ENCODE peak calls at places on chromosomes 1 and 21, in ten cellular contexts. A is stomach, V is vagina, K is fibroblast of lung, B is Karpas-422, F is iPS DF 6.9, L is lung, Q is GM23338, Y is ovary, X is GM23248. I is an unnamed sample. For H3K4me1, the result is how much of the 10 kb centered on the place peaks cover.

GRCh38 chr1:17591814-17592430 is 52.4 kb downstream of the ARHGEF10L start:
- DNase-seq in L (no peak), X (no peak), Q (no peak), F (no peak), Y (no peak), V (no peak), B (no peak), A (no peak), K (no peak), I (no peak)

GRCh38 chr1:26408604-26409003 is 2.0 kb upstream of the LIN28A start:
- DNase-seq in A (peak), B (peak), Y (peak), F (peak), V (no peak), L (peak), Q (peak), K (peak), X (peak), I (peak)

GRCh38 chr1:15176120-15176519 is 22.6 kb downstream of the TMEM51 start:
- DNase-seq in B (no peak), L (no peak), A (no peak), F (no peak), Q (no peak), K (no peak), V (no peak), Y (no peak), X (no peak), I (no peak)

GRCh38 chr1:232016636-232017035 is 390.0 kb downstream of the DISC1 start:
- DNase-seq in A (no peak), V (no peak), Y (no peak), L (no peak), K (peak), F (no peak), X (no peak), Q (no peak), B (no peak), I (no peak)

GRCh38 chr1:59638172-59638800 is 176.5 kb upstream of the HOOK1 start:
- DNase-seq in V (no peak), Y (peak), A (no peak), L (no peak), X (peak), F (no peak), Q (peak), B (no peak), K (peak), I (no peak)

GRCh38 chr1:33348194-33348593 is 27.3 kb upstream of the A3GALT2 start:
- DNase-seq in A (no peak), F (no peak), V (no peak), Q (no peak), K (peak), L (no peak), B (no peak), Y (no peak), X (peak), I (no peak)

GRCh38 chr1:48202030-48202752 is 20.3 kb upstream of the SLC5A9 start:
- DNase-seq in L (peak), Q (peak), X (peak), Y (peak), V (no peak), K (peak), A (peak), F (peak), B (peak), I (peak)

GRCh38 chr21:41778974-41779600 is 12.2 kb upstream of the RIPK4 start:
- DNase-seq in A (peak), F (no peak), Q (peak), K (no peak), X (no peak), Y (no peak), L (no peak), B (no peak), V (no peak), I (no peak)

GRCh38 chr1:65175171-65176070 is 27.4 kb downstream of the AK4 start:
- DNase-seq in V (no peak), K (peak), B (no peak), L (no peak), A (no peak), Q (peak), F (no peak), Y (no peak), X (no peak), I (no peak)

GRCh38 chr1:152912900-152913299 is 4.6 kb downstream of the IVL start:
- DNase-seq in Y (no peak), L (no peak), Q (no peak), F (no peak), V (no peak), B (no peak), K (no peak), X (no peak), A (no peak), I (no peak)

GRCh38 chr1:90721210-90722194 is 4.4 kb upstream of the BARHL2 start:
- DNase-seq in Q (peak), K (peak), B (peak), F (no peak), X (peak), A (peak), Y (no peak), L (no peak), V (no peak), I (no peak)

GRCh38 chr1:240350910-240351331 is 259.2 kb downstream of the FMN2 start:
- DNase-seq in B (no peak), Y (no peak), Q (no peak), X (peak), K (peak), L (no peak), F (no peak), V (no peak), A (no peak), I (no peak)

GRCh38 chr1:176696109-176696508 is 233.1 kb downstream of the PAPPA2 start:
- DNase-seq in L (no peak), Y (no peak), F (peak), Q (peak), B (peak), V (no peak), A (no peak), X (peak), K (peak), I (no peak)

GRCh38 chr1:192958871-192959270 is 100.3 kb downstream of the UCHL5 start:
- DNase-seq in A (no peak), B (no peak), Q (no peak), F (no peak), X (peak), V (no peak), L (no peak), Y (no peak), K (peak), I (no peak)

GRCh38 chr1:2108877-2109580 is 58.8 kb downstream of the PRKCZ start:
- DNase-seq in B (no peak), F (no peak), Y (no peak), X (no peak), Q (no peak), K (no peak), L (no peak), V (no peak), A (no peak), I (no peak)

GRCh38 chr1:53461329-53462044 is 2.3 kb downstream of the DMRTB1 start:
- DNase-seq in X (no peak), A (no peak), B (no peak), F (no peak), Y (no peak), L (no peak), Q (no peak), K (no peak), V (peak), I (no peak)
- H3K4me1 ChIP-seq in X (under half), A (under half), B (under half), F (under half), Y (under half), L (under half), Q (under half), K (under half), V (under half), I (under half)

GRCh38 chr1:236128646-236129178 is 13.6 kb upstream of the GPR137B start:
- DNase-seq in F (no peak), Q (no peak), B (no peak), X (peak), L (no peak), K (peak), A (no peak), V (no peak), Y (no peak), I (no peak)
- H3K4me3 ChIP-seq in F (no peak), Q (peak), B (no peak), X (no peak), L (no peak), K (no peak), A (no peak), V (no peak), Y (no peak), I (no peak)

DNA sequence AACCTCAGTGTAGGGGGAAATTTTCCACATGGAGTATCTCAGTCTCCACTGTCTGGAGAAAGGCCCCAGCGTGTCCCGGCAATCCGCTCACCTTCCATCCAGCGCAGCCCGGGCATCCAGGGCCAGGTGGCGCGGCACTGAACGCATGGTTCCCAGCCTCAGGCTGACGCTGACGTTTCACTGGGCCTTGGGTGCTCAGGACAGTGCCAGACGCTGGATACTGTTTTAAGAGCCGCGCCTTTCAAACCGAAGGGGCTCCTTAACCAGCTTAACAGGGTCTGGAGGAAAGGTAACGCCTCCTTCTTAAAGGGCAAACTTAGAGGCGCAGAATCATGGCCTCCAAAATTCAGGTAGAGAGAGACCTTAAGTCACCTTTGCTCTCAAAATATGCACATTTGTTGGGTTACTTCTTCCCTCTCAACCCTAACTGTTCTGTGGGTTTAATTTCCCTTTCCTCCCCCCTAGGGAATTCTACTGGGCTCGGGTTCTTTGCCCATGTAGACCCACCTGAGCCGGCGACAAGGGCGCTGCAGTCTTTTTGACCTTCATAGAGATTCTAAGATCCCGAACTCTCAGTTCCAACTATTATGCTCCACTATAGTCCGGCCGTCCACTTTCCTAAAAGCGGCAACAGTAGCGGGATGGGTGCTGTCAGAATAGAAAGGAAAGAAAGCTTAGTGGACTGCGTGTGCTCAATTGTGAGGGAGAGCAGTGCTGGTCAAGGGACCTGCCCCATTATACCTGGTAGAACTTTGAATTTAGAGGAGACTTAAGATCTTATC is 3.5 kb upstream of the LHX9 start:
- DNase-seq in L (no peak), Y (no peak), Q (peak), A (no peak), V (no peak), X (no peak), F (no peak), K (no peak), B (no peak), I (no peak)
- H3K4me1 ChIP-seq in L (under half), Y (under half), Q (half or more), A (half or more), V (half or more), X (under half), F (under half), K (under half), B (under half), I (under half)

DNA sequence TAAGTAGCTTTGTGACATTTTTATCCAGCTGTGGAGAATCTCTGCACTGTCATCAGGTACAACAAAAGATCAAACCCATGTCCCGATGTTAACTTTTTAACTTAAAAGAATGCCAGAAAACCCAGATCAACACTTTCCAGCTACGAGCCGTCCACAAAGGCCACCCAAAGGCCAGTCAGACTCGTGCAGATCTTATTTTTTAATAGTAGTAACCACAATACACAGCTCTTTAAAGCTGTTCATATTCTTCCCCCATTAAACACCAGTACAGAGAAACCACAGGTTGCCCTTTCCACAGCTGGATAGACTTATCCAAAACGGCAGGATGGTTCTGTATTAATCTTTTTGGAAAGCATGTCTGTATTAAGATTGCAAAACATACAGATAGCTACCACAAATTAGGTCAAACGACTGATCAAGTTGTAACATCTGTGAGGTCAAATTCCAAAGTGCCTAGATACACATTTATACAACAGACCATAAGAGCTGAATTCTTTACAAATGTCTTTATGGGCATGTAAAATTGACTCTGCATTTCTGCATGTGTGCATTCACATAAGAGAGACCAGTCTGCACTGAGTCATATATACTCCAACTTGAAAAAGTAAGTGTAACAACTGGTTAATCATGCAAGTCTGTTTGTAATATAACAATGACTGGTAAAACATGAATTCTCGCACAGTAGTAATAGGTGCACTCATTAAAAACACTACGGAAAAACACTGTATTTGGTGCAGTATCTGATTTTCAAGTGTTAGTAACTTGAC is 5.1 kb downstream of the IRF2BP2 start:
- DNase-seq in Y (no peak), A (no peak), K (peak), V (no peak), L (no peak), Q (no peak), X (peak), B (no peak), F (no peak), I (no peak)
- H3K4me3 ChIP-seq in Y (peak), A (peak), K (peak), V (peak), L (peak), Q (peak), X (peak), B (peak), F (no peak), I (peak)

DNA sequence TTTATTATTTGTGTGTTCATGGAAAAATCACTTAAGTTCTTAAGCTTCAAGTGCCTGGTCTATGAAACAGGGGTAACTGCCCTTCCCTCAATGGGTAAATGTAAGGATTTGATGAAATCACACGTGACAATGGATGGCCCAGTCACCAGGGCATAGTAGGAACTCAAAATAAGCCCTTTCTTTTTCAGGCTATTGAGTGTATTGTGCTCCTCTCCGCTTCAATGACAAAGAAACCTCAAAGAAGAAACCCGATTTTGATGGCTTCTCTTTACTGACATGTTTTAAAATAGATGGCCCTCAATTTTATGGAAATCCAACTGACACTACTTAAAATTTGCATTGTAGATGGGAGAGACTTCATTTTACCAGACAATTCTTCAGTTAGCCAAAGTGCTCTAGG is 543.5 kb downstream of the OMA1 start:
- DNase-seq in V (no peak), A (no peak), B (peak), Q (peak), X (no peak), F (no peak), K (no peak), L (no peak), Y (no peak), I (no peak)
- H3K4me1 ChIP-seq in V (under half), A (under half), B (under half), Q (half or more), X (under half), F (under half), K (under half), L (under half), Y (under half), I (under half)

GRCh38 chr1:87149166-87150065 is 179.3 kb upstream of the LMO4 start:
- DNase-seq in Q (peak), X (peak), F (no peak), Y (no peak), A (no peak), V (no peak), B (no peak), K (peak), L (no peak), I (no peak)

GRCh38 chr1:87154351-87154750 is 174.3 kb upstream of the LMO4 start:
- DNase-seq in Q (no peak), L (no peak), V (no peak), A (no peak), F (no peak), K (peak), B (no peak), Y (no peak), X (no peak), I (no peak)

GRCh38 chr1:87148670-87149069 is 180.0 kb upstream of the LMO4 start:
- DNase-seq in A (no peak), L (no peak), Y (no peak), K (no peak), X (no peak), V (no peak), F (no peak), B (no peak), Q (no peak), I (no peak)

GRCh38 chr1:87150143-87150542 is 178.5 kb upstream of the LMO4 start:
- DNase-seq in Q (no peak), Y (no peak), B (no peak), A (no peak), L (no peak), V (no peak), F (no peak), X (no peak), K (no peak), I (no peak)

DNA sequence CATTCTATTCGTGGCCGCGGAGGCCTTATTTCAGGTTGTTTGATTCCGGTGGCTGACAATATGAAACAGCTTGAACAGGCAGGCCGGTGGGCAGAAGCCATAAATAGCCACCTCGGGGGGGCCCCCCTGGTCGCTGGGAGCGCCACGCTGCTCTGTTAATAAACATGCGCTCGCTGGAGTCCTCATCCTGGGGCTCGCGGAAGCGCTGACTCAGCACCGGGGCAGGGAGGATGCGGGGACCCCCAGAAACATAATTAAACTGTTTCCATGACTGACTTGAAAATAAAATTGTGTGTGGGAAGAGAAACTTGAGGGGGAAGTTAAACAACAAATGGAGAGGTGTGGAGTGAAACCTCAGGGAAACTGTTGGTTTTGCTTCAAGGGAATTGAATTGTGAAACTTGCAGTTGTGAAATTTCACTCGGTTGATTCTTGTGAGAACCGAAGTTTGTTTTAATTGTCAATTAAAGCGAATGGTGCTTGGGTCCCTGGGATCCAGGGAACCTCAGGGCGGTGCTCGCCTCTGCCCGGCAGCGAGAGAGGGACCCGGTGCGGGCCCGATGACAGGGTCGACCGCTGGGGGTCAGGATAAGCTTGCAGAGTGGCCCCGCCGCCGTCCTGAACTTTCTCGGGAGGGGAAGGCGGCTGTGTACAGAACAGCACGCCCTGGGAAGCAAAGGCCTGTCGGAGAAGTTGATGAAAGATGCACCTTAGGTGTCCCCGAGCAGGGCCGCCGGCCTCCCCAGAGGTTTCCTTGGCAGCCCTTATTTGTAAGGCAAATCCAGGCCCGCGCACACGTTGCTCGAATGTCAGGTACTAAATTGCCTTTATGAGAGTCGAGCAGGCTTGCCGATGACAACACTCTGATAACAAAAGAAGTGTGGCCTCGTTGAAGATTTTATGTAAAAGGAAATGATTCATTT is 176.9 kb upstream of the LMO4 start:
- DNase-seq in L (peak), A (peak), Y (peak), B (peak), V (no peak), K (peak), Q (peak), X (no peak), F (no peak), I (peak)
- H3K4me3 ChIP-seq in L (no peak), A (peak), Y (peak), B (peak), V (peak), K (peak), Q (peak), X (no peak), F (no peak), I (peak)

GRCh38 chr1:66402194-66402593 is 131.8 kb upstream of the SGIP1 start:
- DNase-seq in A (no peak), L (no peak), Y (peak), X (peak), V (no peak), B (peak), K (no peak), Q (no peak), F (no peak), I (peak)
- H3K4me1 ChIP-seq in A (under half), L (under half), Y (under half), X (under half), V (under half), B (half or more), K (under half), Q (under half), F (under half), I (under half)

I was measured in tibial artery.